ENCODE peak calls at places on chromosome 21, in eight cellular contexts. I is omental fat pad; W is effector CD8-positive, alpha-beta T cell; N is AG09309; A is stimulated activated CD4-positive, alpha-beta T cell treated with anti-CD3 and anti-CD28 coated beads, Interleukin-4, amount 100 ng/mL, for 24 hours; T is prostate gland; Y is stimulated activated CD8-positive, alpha-beta memory T cell treated with anti-CD3 and anti-CD28 coated beads, Interleukin-2, amount 100 ng/mL, for 48 hours; R is NCI-H1105 treated with DMSO at 0.1 percent for 48 hours. O is an unnamed sample.

GRCh38 chr21:43815991-43816390 is 26.6 kb downstream of the RRP1 start:
- DNase-seq in R (no peak), T (no peak), A (no peak), Y (no peak), W (no peak), N (no peak), I (no peak), O (no peak)

GRCh38 chr21:33299181-33299752 is 25.5 kb upstream of the IFNAR1 start:
- DNase-seq in Y (no peak), N (no peak), W (no peak), R (no peak), A (peak), I (no peak), T (no peak), O (peak)

GRCh38 chr21:43608225-43608624 is 51.1 kb downstream of the HSF2BP start:
- DNase-seq in R (no peak), A (no peak), Y (no peak), N (peak), I (no peak), T (no peak), W (no peak), O (no peak)

GRCh38 chr21:17889171-17889570 is 70.0 kb upstream of the C21orf91 start:
- DNase-seq in T (no peak), N (no peak), I (no peak), A (no peak), W (no peak), Y (no peak), R (no peak), O (no peak)

GRCh38 chr21:28150778-28151177 is 841.9 kb downstream of the LTN1 start:
- DNase-seq in T (no peak), W (no peak), A (no peak), Y (no peak), N (no peak), I (no peak), R (no peak), O (no peak)

GRCh38 chr21:44506279-44507255 is 33.4 kb downstream of the KRTAP10-1 start:
- DNase-seq in R (no peak), N (no peak), Y (no peak), A (no peak), I (no peak), T (no peak), W (no peak), O (no peak)

GRCh38 chr21:15560383-15561056 is 169.3 kb upstream of the USP25 start:
- DNase-seq in Y (no peak), R (no peak), I (no peak), T (no peak), W (no peak), A (no peak), N (no peak), O (no peak)

GRCh38 chr21:43600642-43601397 is 58.5 kb downstream of the HSF2BP start:
- DNase-seq in A (no peak), R (peak), Y (no peak), N (peak), T (no peak), W (no peak), I (no peak), O (no peak)

GRCh38 chr21:29316029-29316742 is 17.5 kb downstream of the BACH1 start:
- DNase-seq in Y (no peak), R (no peak), A (no peak), W (no peak), N (no peak), T (no peak), I (no peak), O (no peak)

GRCh38 chr21:31184462-31184861 is 146.2 kb upstream of the KRTAP19-8 start:
- DNase-seq in N (no peak), T (no peak), Y (peak), A (peak), W (peak), I (no peak), R (no peak), O (no peak)

GRCh38 chr21:38136201-38136600 is 120.6 kb upstream of the KCNJ15 start:
- DNase-seq in T (peak), A (no peak), W (no peak), I (no peak), N (no peak), R (peak), Y (no peak), O (no peak)

GRCh38 chr21:31732891-31733520 is 1.1 kb upstream of the SCAF4 start:
- DNase-seq in I (no peak), A (peak), R (no peak), N (no peak), T (no peak), W (no peak), Y (no peak), O (no peak)

GRCh38 chr21:25313891-25314646 is 293.2 kb downstream of the MRPL39 start:
- DNase-seq in Y (no peak), A (no peak), W (no peak), I (no peak), N (no peak), T (no peak), R (peak), O (no peak)

GRCh38 chr21:31946236-31946635 is 73.4 kb downstream of the HUNK start:
- DNase-seq in T (no peak), W (no peak), N (no peak), R (no peak), A (no peak), Y (no peak), I (no peak), O (no peak)

GRCh38 chr21:23478381-23478780 is 2128.9 kb downstream of the MRPL39 start:
- DNase-seq in N (no peak), T (no peak), R (no peak), W (no peak), Y (no peak), I (no peak), A (no peak), O (no peak)

GRCh38 chr21:31911138-31911907 is 38.5 kb downstream of the HUNK start:
- DNase-seq in W (no peak), T (no peak), R (no peak), A (no peak), N (peak), Y (no peak), I (no peak), O (no peak)

GRCh38 chr21:46667735-46668380 is 32.4 kb downstream of the PRMT2 start:
- DNase-seq in R (peak), A (no peak), W (no peak), N (no peak), Y (peak), T (no peak), I (no peak), O (no peak)

GRCh38 chr21:34878501-34878900 is 170.6 kb downstream of the RUNX1 start:
- DNase-seq in W (no peak), N (no peak), Y (no peak), I (no peak), R (peak), T (no peak), A (no peak), O (peak)

GRCh38 chr21:20647603-20648002 is 350.6 kb upstream of the NCAM2 start:
- DNase-seq in A (no peak), I (no peak), W (no peak), N (no peak), R (no peak), Y (no peak), T (no peak), O (no peak)

GRCh38 chr21:33075128-33075527 is 5.2 kb downstream of the OLIG1 start:
- DNase-seq in A (no peak), N (no peak), Y (no peak), I (no peak), T (no peak), R (no peak), W (no peak), O (no peak)

GRCh38 chr21:45313682-45314081 is 26.0 kb upstream of the POFUT2 start:
- DNase-seq in N (no peak), R (no peak), A (no peak), Y (no peak), W (no peak), T (no peak), I (no peak), O (no peak)

GRCh38 chr21:37368536-37369279 is 2.1 kb downstream of the DYRK1A start:
- DNase-seq in T (no peak), N (no peak), I (no peak), R (no peak), W (no peak), A (peak), Y (no peak), O (peak)

GRCh38 chr21:38806942-38807284 is 1.2 kb downstream of the ETS2 start:
- DNase-seq in A (peak), T (no peak), Y (no peak), N (no peak), R (peak), W (no peak), I (no peak), O (no peak)

GRCh38 chr21:32316363-32317215 is 17.9 kb downstream of the MRAP start:
- DNase-seq in I (no peak), N (no peak), Y (no peak), R (no peak), T (no peak), W (no peak), A (no peak), O (no peak)

GRCh38 chr21:41045534-41046268 is 122.3 kb upstream of the BACE2 start:
- DNase-seq in T (peak), A (no peak), I (no peak), R (peak), Y (no peak), N (no peak), W (no peak), O (peak)

GRCh38 chr21:42747267-42747701 is 93.9 kb downstream of the PDE9A start:
- DNase-seq in N (no peak), I (no peak), A (no peak), T (no peak), Y (no peak), R (no peak), W (no peak), O (no peak)

GRCh38 chr21:46650476-46651098 is 15.1 kb downstream of the PRMT2 start:
- DNase-seq in A (no peak), I (no peak), Y (no peak), N (no peak), W (no peak), T (no peak), R (no peak), O (no peak)

GRCh38 chr21:41817877-41818855 is 51.3 kb upstream of the RIPK4 start:
- DNase-seq in A (no peak), Y (no peak), R (no peak), T (no peak), W (no peak), I (no peak), N (no peak), O (no peak)

GRCh38 chr21:30268608-30269197 is 14.0 kb downstream of the KRTAP24-1 start:
- DNase-seq in N (no peak), W (no peak), Y (no peak), A (no peak), R (no peak), T (no peak), I (no peak), O (no peak)

GRCh38 chr21:45918835-45919467 is 62.6 kb upstream of the COL6A1 start:
- DNase-seq in T (no peak), W (no peak), A (no peak), R (no peak), Y (no peak), N (no peak), I (no peak), O (no peak)

GRCh38 chr21:29208044-29208665 is 77.7 kb downstream of the MAP3K7CL start:
- DNase-seq in I (no peak), R (no peak), N (no peak), T (no peak), A (no peak), Y (no peak), W (no peak), O (no peak)

GRCh38 chr21:34182436-34182835 is 109.1 kb downstream of the MRPS6 start:
- DNase-seq in W (no peak), R (no peak), A (no peak), I (no peak), Y (no peak), T (no peak), N (no peak), O (no peak)

GRCh38 chr21:34596561-34597271 is 18.2 kb downstream of the RCAN1 start:
- DNase-seq in N (no peak), W (no peak), I (no peak), Y (no peak), R (no peak), T (no peak), A (no peak), O (peak)

GRCh38 chr21:45767071-45768006 is 123.8 kb downstream of the PCBP3 start:
- DNase-seq in A (peak), N (peak), Y (no peak), I (no peak), R (no peak), T (no peak), W (no peak), O (no peak)

GRCh38 chr21:45410151-45410864 is 5.3 kb downstream of the COL18A1 start:
- DNase-seq in W (no peak), R (no peak), Y (no peak), N (no peak), T (no peak), I (no peak), A (no peak), O (no peak)